ENCODE peak calls at places on chromosomes 4 and X, in eight cellular contexts. Q is transverse colon, P is GM12865, T is A549, U is fibroblast of mammary gland, J is foreskin fibroblast, C is kidney epithelial cell, I is upper lobe of right lung. Y is an unnamed sample.

GRCh38 chr4:110344165-110344564 is 131.8 kb upstream of the ENPEP start:
- DNase-seq in Q (peak; percentile 16), P (peak; percentile 13), T (peak; percentile 3), U (peak; percentile 2), J (no peak), C (no peak), I (no peak), Y (no peak)

GRCh38 chr4:1623390-1623789 is 60.7 kb downstream of the FAM53A start:
- DNase-seq in Q (no peak), P (no peak), T (no peak), U (no peak), J (no peak), C (no peak), I (no peak), Y (no peak)

GRCh38 chrX:124217289-124218251 is 114.9 kb upstream of the TEX13D start:
- DNase-seq in Q (peak; percentile 37), P (peak; percentile 50), T (no peak), U (no peak), J (peak; percentile 32), C (no peak), I (no peak), Y (no peak)

GRCh38 chrX:143002206-143002605 is 23.5 kb upstream of the SPANXN4 start:
- DNase-seq in Q (no peak), P (no peak), T (no peak), U (no peak), J (no peak), C (no peak), I (no peak), Y (no peak)

GRCh38 chrX:22742174-22742573 is 257.6 kb upstream of the DDX53 start:
- DNase-seq in Q (no peak), P (no peak), T (no peak), U (peak; percentile 91), J (peak; percentile 56), C (no peak), I (no peak), Y (no peak)

GRCh38 chr4:135731681-135732080 is 1530.1 kb upstream of the PABPC4L start:
- DNase-seq in Q (no peak), P (no peak), T (no peak), U (no peak), J (no peak), C (no peak), I (no peak), Y (no peak)

GRCh38 chrX:6021316-6022091 is 207.2 kb downstream of the NLGN4X start:
- DNase-seq in Q (peak; percentile 35), P (peak; percentile 37), T (no peak), U (peak; percentile 21), J (no peak), C (peak; percentile 2), I (no peak), Y (no peak)

GRCh38 chr4:10151182-10151581 is 34.6 kb upstream of the WDR1 start:
- DNase-seq in Q (no peak), P (peak; percentile 65), T (no peak), U (no peak), J (no peak), C (no peak), I (no peak), Y (no peak)

GRCh38 chr4:82774711-82775171 is 23.9 kb downstream of the SCD5 start:
- DNase-seq in Q (no peak), P (no peak), T (no peak), U (peak; percentile 28), J (no peak), C (no peak), I (no peak), Y (peak; percentile 75)

GRCh38 chrX:19799319-19800182 is 87.8 kb downstream of the SH3KBP1 start:
- DNase-seq in Q (no peak), P (peak; percentile 70), T (no peak), U (peak; percentile 65), J (peak; percentile 37), C (no peak), I (no peak), Y (no peak)

GRCh38 chr4:113008726-113009125 is 40.7 kb upstream of the ANK2 start:
- DNase-seq in Q (no peak), P (no peak), T (no peak), U (no peak), J (no peak), C (no peak), I (no peak), Y (no peak)

GRCh38 chr4:600850-601515 is 24.4 kb upstream of the PDE6B start:
- DNase-seq in Q (no peak), P (no peak), T (no peak), U (peak; percentile 32), J (no peak), C (no peak), I (no peak), Y (no peak)

GRCh38 chr4:51840791-51841190 is 2.2 kb upstream of the DCUN1D4 start:
- DNase-seq in Q (no peak), P (no peak), T (no peak), U (no peak), J (peak; percentile 23), C (no peak), I (no peak), Y (no peak)

GRCh38 chr4:153501578-153501977 is 35.4 kb downstream of the TMEM131L start:
- DNase-seq in Q (no peak), P (no peak), T (no peak), U (no peak), J (no peak), C (no peak), I (no peak), Y (no peak)

GRCh38 chrX:66635360-66635759 is 3.5 kb downstream of the EDA2R start:
- DNase-seq in Q (no peak), P (no peak), T (no peak), U (peak; percentile 89), J (peak; percentile 77), C (peak; percentile 14), I (no peak), Y (no peak)

GRCh38 chr4:147311956-147312355 is 168.9 kb upstream of the EDNRA start:
- DNase-seq in Q (no peak), P (no peak), T (no peak), U (no peak), J (no peak), C (no peak), I (no peak), Y (no peak)

GRCh38 chrX:110163488-110163887 is 154.4 kb downstream of the AMMECR1 start:
- DNase-seq in Q (no peak), P (no peak), T (no peak), U (peak; percentile 48), J (no peak), C (no peak), I (no peak), Y (no peak)

GRCh38 chrX:47556045-47556623 is 4.9 kb upstream of the ARAF start:
- DNase-seq in Q (peak; percentile 90), P (peak; percentile 29), T (peak; percentile 81), U (peak; percentile 93), J (peak; percentile 87), C (peak; percentile 74), I (peak; percentile 91), Y (peak; percentile 75)

GRCh38 chr4:156581282-156581681 is 390.3 kb downstream of the PDGFC start:
- DNase-seq in Q (no peak), P (no peak), T (no peak), U (no peak), J (no peak), C (no peak), I (no peak), Y (no peak)

GRCh38 chr4:174631901-174632758 is 109.8 kb upstream of the HPGD start:
- DNase-seq in Q (no peak), P (peak; percentile 57), T (peak; percentile 5), U (peak; percentile 66), J (peak; percentile 8), C (no peak), I (no peak), Y (peak; percentile 16)

DNA sequence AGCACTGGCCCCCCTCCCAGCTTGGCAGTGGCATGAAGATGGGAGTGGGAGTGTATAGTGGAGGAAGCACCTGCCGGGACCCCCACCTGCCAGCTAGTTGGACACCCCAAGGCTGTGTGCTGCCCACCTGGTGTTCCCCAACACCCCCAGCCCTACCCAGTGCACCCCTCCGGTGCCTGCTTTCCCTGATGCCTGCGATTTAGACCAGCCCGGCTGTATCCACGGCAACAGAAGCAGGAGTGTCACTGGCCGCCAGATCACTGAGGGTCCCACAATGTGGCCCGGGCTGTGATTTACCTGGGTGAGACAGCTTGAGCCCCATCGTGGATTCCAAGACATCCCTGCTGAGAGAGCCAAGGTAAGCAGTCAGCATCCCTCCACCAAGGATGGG is 533 bp downstream of the GPR173 start:
- DNase-seq in Q (no peak), P (no peak), T (no peak), U (no peak), J (no peak), C (no peak), I (no peak), Y (no peak)
- H3K4me3 ChIP-seq in Q (peak overlapping the region; percentile 32), P (no peak overlapping the region), T (no peak overlapping the region), U (peak overlapping the region; percentile 63), J (peak overlapping the region; percentile 62), C (peak overlapping the region; percentile 59), I (peak overlapping the region; percentile 34), Y (peak overlapping the region; percentile 63)

DNA sequence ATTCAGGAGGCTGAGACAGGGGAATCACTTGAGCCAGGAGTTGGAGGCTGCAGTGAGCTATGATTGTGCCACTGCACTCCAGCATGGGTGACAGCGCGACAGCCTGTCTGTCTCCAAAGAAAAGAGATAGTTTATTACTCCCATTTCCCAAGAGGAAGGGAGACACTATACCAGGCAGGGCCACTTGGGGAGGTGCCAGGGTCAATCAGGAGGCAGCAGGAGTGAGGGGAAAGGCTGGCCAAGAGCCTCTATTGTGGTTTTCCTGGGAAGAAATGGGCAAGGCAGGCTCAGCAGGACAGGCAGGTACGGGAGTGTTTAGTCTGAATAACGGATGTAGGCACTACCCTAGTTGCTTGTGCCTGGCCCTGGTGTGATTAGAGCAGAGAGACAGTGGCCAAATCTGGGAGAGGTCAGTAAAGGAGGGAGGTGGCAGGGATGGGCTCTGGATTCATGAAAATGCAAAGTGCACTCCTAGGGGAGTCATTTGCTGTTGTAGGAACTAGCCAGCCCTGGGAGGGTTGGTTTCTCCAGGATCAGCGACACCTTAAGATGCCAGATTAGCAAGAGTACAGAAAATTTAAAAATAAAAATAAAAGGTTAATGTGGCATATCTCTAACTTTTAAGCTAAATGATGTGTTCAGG is 20.2 kb upstream of the CDKN2AIP start:
- DNase-seq in Q (peak; percentile 71), P (no peak), T (no peak), U (no peak), J (no peak), C (no peak), I (no peak), Y (no peak)
- TF ChIP-seq CTCF in Q (no peak), P (no peak), T (no peak), U (no peak), J (no peak), C (no peak), I (no peak), Y (no peak)

GRCh38 chr4:125735107-125735506 is 420.4 kb downstream of the FAT4 start:
- DNase-seq in Q (no peak), P (no peak), T (peak; percentile 31), U (peak; percentile 79), J (peak; percentile 86), C (peak; percentile 82), I (no peak), Y (peak; percentile 97)
- H3K4me3 ChIP-seq in Q (no peak overlapping the region), P (no peak overlapping the region), T (no peak overlapping the region), U (no peak overlapping the region), J (no peak overlapping the region), C (no peak overlapping the region), I (no peak overlapping the region), Y (no peak overlapping the region)

DNA sequence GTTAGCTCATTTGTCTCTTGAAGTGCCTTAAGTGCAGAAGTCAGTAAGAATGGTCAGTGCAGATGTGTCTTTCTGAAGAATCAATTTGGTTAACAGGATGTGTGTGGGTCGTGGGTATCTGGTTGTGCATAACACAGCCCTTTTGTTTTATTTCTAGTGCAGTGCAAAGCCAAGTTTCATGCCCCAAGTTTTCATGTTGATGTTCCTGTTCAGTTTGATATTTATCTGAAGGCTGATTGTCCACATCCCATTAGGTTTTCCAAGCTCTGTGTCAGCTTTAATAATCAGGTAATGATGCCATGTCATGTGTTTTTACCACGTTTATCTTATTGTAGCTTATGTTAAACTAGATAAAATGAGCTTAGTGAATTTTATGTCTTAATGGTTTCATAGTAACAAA is 27.4 kb downstream of the TRAPPC11 start:
- DNase-seq in Q (no peak), P (no peak), T (no peak), U (no peak), J (no peak), C (no peak), I (no peak), Y (no peak)
- TF ChIP-seq CTCF in Q (no peak), P (no peak), T (no peak), U (no peak), J (no peak), C (no peak), I (no peak), Y (no peak)

Y was measured in retinal pigment epithelial cell.